ENCODE peak calls at places on chromosomes 12 and 14, in four cellular contexts. K, C, T and M are unnamed samples.

GRCh38 chr14:24911324-24912095 is 138.4 kb downstream of the STXBP6 start:
- DNase-seq in K (peak), C (no peak), T (no peak), M (no peak)

GRCh38 chr12:79983492-79983891 is 48.6 kb upstream of the PPP1R12A start:
- DNase-seq in C (no peak), K (no peak), T (no peak), M (no peak)

GRCh38 chr14:74977901-74978385 is 22.5 kb upstream of the PGF start:
- DNase-seq in C (no peak), T (no peak), K (no peak), M (no peak)

GRCh38 chr14:68951051-68951797 is 27.9 kb downstream of the ACTN1 start:
- DNase-seq in C (no peak), T (no peak), K (no peak), M (no peak)

GRCh38 chr12:124098887-124099286 is 125.9 kb downstream of the ZNF664 start:
- DNase-seq in K (no peak), T (no peak), C (no peak), M (no peak)

GRCh38 chr12:47942327-47943230 is 20.8 kb upstream of the TMEM106C start:
- DNase-seq in T (peak), C (peak), K (no peak), M (peak)

GRCh38 chr14:95220663-95221231 is 63.4 kb upstream of the DICER1 start:
- DNase-seq in T (no peak), K (no peak), C (no peak), M (no peak)

GRCh38 chr12:18706798-18707197 is 31.0 kb downstream of the PLCZ1 start:
- DNase-seq in K (no peak), C (no peak), T (no peak), M (no peak)

GRCh38 chr14:52871606-52872005 is 79.2 kb downstream of the FERMT2 start:
- DNase-seq in C (no peak), K (no peak), T (no peak), M (no peak)

GRCh38 chr12:90823859-90824258 is 131.1 kb downstream of the CCER1 start:
- DNase-seq in C (no peak), T (no peak), K (no peak), M (peak)

GRCh38 chr12:1915082-1915968 is 3.1 kb downstream of the CACNA2D4 start:
- DNase-seq in T (no peak), C (no peak), K (no peak), M (no peak)

GRCh38 chr12:68440068-68440581 is 108.0 kb upstream of the MDM1 start:
- DNase-seq in T (no peak), C (no peak), K (no peak), M (no peak)

GRCh38 chr12:116794725-116795124 is 56.6 kb downstream of the RNFT2 start:
- DNase-seq in T (no peak), K (no peak), C (no peak), M (no peak)

GRCh38 chr12:129641916-129642315 is 261.9 kb downstream of the TMEM132D start:
- DNase-seq in C (no peak), T (no peak), K (no peak), M (no peak)

GRCh38 chr14:91154851-91155625 is 41.2 kb downstream of the DGLUCY start:
- DNase-seq in T (no peak), C (no peak), K (no peak), M (no peak)

GRCh38 chr14:25833341-25834121 is 764.3 kb downstream of the NOVA1 start:
- DNase-seq in K (no peak), C (peak), T (no peak), M (peak)

GRCh38 chr14:103207038-103207403 is 83.8 kb downstream of the TNFAIP2 start:
- DNase-seq in T (peak), C (no peak), K (no peak), M (peak)

DNA sequence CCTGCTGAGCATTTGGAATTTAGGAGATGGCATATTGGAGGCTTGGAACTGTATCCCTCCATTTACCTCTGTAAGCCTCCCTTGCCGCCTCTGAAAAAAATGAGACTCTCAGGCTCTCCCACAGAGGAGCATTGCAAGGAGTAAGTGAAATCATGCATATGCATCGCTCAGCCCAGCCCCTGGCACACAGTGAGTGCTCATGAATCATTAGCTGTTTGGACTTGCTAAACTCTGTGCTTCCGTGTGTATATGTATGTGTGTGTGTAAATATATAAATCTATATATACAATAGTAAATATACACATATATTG is 17.1 kb upstream of the TBX3 start:
- DNase-seq in C (no peak), K (no peak), T (no peak), M (no peak)
- TF ChIP-seq ATF2 in C (no peak), K (no peak), T (no peak), M (no peak)

GRCh38 chr12:107541001-107541400 is 144.6 kb upstream of the PWP1 start:
- DNase-seq in C (no peak), T (no peak), K (no peak), M (no peak)
- TF ChIP-seq CREB1 in C (no peak), T (no peak), K (no peak), M (no peak)

DNA sequence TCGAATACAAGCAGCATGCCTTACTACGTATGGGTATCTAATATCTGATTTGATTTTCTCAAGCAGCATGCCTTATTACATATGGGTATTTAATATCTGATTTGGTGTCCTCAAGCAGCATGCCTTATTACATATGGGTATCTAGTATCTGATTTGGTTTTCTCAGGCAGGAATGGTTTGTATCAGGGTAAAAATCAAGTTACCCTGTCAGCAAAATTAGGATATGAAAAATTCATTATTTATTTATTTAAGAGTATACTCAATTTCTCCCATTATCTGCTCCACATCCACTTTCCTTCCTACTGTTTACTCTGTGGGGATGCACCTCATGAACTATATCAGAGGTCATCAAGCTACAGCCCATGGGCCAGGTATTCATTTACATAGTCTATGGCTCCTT is 21.9 kb downstream of the ZNF891 start:
- DNase-seq in K (no peak), T (no peak), C (no peak), M (no peak)
- TF ChIP-seq MAX in K (no peak), T (no peak), C (no peak), M (no peak)

GRCh38 chr12:114764516-114764915 is 80.5 kb upstream of the TBX3 start:
- DNase-seq in T (no peak), C (peak), K (no peak), M (no peak)
- TF ChIP-seq ATF2 in T (no peak), C (no peak), K (no peak), M (no peak)

DNA sequence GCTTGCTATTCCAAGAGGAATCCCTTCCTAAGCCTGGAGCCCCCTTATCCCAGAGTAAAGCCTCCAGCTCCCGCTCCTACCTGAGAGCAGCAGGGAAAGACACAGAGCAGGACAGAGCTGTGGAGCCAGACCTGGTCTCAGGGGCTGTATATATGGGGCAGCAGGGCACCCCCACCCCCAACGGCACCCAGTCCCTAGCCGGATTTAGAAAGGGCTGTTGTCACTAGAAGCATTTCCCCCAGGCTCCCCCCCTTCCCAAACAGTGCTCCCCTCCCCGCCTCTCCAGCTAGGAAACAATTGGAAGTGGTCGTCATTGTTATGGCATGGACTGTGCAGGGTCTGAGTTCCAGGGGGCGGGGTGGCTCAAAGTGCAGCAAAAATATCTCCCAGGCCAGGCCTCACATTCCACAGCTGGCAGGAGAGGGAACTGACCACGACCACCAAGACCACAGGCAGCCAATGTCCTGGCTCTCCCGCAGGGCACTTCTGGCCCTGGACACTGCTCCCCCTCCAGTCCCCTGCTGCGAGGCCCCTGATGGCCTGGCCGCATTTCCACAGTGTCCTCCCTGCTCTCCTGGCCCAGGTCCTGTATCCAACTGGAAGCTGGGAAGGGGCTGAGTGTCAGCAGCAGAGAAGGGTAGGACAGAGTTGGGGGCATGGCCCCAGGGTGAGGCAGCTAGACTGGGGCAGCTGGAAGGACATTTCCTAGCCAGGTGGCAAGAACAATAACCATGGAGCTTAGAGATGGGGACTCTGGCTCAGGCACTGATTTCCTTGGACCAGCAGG is at the start of gene MYH7:
- DNase-seq in K (no peak), T (no peak), C (peak), M (no peak)
- TF ChIP-seq CREB1 in K (no peak), T (no peak), C (no peak), M (no peak)

GRCh38 chr12:58710896-58711295 is 209.4 kb downstream of the LRIG3 start:
- DNase-seq in C (no peak), T (no peak), K (no peak), M (no peak)
- TF ChIP-seq MAX in C (no peak), T (no peak), K (no peak), M (no peak)

DNA sequence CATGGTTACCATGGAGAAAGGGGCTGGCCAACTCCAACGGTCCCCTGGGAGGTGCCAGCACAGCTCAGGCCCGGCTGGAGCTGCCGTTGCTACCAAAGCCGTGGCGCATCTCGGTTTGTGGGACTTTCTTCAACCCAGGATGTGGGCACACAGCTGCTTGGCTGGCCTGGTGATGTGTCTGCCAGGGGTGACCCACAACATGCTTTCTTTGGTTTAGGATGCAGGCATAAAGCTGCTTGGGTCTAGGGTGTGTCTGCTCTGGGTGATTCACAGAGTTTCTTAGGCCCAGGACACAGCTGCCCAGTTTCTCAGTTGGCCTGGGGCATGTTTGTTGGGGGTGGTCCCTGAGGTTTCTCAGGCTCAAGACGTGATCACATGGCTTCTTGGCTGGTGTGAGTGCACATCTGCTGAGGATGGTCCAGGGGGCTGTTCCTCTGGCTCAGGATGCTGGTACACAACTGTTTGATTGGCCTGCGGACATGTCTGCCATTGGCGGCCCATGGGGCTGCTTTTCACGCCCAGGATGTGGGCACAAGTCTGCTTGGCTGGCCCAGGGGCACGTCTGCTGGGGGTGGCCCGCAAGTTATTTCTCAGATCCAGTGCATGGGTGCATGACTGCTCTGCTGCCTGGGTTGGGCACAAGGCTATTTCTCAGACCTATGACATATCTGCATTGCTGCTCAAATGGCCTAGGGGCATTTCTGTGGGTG is 26.0 kb upstream of the GTF2A1 start:
- DNase-seq in T (no peak), K (no peak), C (no peak), M (no peak)
- TF ChIP-seq ATF2 in T (no peak), K (no peak), C (no peak), M (no peak)

GRCh38 chr14:22842211-22843122 is 6.1 kb downstream of the MMP14 start:
- DNase-seq in C (no peak), K (no peak), T (no peak), M (no peak)
- TF ChIP-seq CREB1 in C (no peak), K (no peak), T (no peak), M (no peak)

GRCh38 chr12:74408601-74409166 is 129.0 kb upstream of the ATXN7L3B start:
- DNase-seq in C (no peak), K (no peak), T (no peak), M (no peak)

GRCh38 chr12:74418573-74418972 is 119.1 kb upstream of the ATXN7L3B start:
- DNase-seq in T (no peak), C (no peak), K (no peak), M (no peak)

GRCh38 chr12:74415633-74416032 is 122.0 kb upstream of the ATXN7L3B start:
- DNase-seq in T (no peak), C (peak), K (no peak), M (no peak)

DNA sequence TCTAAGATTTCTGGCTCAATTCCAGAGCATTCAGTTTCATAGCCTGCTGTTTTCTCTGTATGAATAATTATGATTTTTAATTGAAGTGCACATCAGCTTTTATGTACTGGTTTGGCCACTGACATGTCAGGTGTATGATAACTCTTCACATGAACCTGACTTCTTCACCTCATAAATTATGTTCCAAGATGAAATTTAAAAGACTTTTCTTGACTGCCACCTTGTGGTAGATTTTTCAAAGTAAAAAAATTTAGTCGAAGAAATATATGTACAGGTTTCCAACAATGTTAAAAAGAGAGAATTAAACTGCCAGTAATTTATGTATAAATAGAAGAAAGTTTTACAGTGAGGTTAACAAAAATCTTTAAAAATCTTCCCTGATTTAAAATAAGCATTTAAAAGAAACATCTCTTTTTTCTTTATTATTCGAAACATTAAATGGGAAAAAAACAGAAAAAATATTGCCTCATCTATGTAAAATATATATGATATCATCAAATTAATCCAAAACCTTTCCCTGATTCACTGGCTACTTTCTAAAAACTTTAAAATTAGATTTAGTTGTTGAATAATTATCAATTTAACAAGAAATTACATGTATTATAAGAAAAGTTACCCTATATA is 124.9 kb upstream of the ATXN7L3B start:
- DNase-seq in K (no peak), T (no peak), C (peak), M (no peak)
- TF ChIP-seq MAX in K (no peak), T (no peak), C (no peak), M (no peak)

GRCh38 chr14:33184587-33184986 is 245.9 kb downstream of the NPAS3 start:
- DNase-seq in T (no peak), C (no peak), K (no peak), M (no peak)
- TF ChIP-seq ATF2 in T (no peak), C (no peak), K (no peak), M (no peak)